ENCODE peak calls at places on chromosomes 5 and 9, in ten cellular contexts. B is AG10803, A is cardiac muscle cell, H is MCF 10A, V is uterus, W is AG09319, F is MM.1S, N is GM13977, C is A549, L is IMR-90. U is an unnamed sample.

GRCh38 chr5:6818594-6819512 is 105.6 kb downstream of the TENT4A start:
- DNase-seq in B (no peak), A (no peak), H (no peak), V (no peak), W (no peak), F (no peak), N (no peak), C (no peak), L (no peak), U (no peak)

GRCh38 chr9:127898433-127899199 is 787 bp downstream of the ST6GALNAC6 start:
- DNase-seq in B (peak), A (peak), H (peak), V (peak), W (peak), F (no peak), N (peak), C (no peak), L (peak), U (no peak)

GRCh38 chr9:113398796-113399195 is 2.3 kb downstream of the ALAD start:
- DNase-seq in B (no peak), A (peak), H (no peak), V (no peak), W (no peak), F (no peak), N (no peak), C (no peak), L (no peak), U (no peak)

GRCh38 chr5:145775893-145776444 is 59.2 kb downstream of the PRELID2 start:
- DNase-seq in B (peak), A (peak), H (peak), V (no peak), W (peak), F (no peak), N (no peak), C (peak), L (peak), U (no peak)

GRCh38 chr5:106940986-106941385 is 729.8 kb downstream of the EFNA5 start:
- DNase-seq in B (no peak), A (no peak), H (no peak), V (no peak), W (no peak), F (no peak), N (no peak), C (peak), L (no peak), U (no peak)

GRCh38 chr5:116273458-116274242 is 188.8 kb downstream of the COMMD10 start:
- DNase-seq in B (peak), A (no peak), H (no peak), V (no peak), W (no peak), F (no peak), N (peak), C (no peak), L (peak), U (no peak)

GRCh38 chr5:133681896-133682295 is 69.6 kb upstream of the FSTL4 start:
- DNase-seq in B (no peak), A (no peak), H (no peak), V (no peak), W (no peak), F (no peak), N (no peak), C (no peak), L (no peak), U (no peak)

GRCh38 chr5:76958976-76959767 is 6.3 kb downstream of the CRHBP start:
- DNase-seq in B (peak), A (peak), H (peak), V (no peak), W (no peak), F (no peak), N (no peak), C (no peak), L (peak), U (no peak)

GRCh38 chr5:33936381-33937016 is at the start of gene RXFP3:
- DNase-seq in B (peak), A (peak), H (no peak), V (no peak), W (no peak), F (no peak), N (peak), C (no peak), L (peak), U (no peak)

GRCh38 chr5:87156631-87157030 is 111.1 kb upstream of the RASA1 start:
- DNase-seq in B (no peak), A (no peak), H (peak), V (no peak), W (no peak), F (no peak), N (no peak), C (no peak), L (no peak), U (no peak)

GRCh38 chr9:98096091-98096490 is 22.9 kb downstream of the TRIM14 start:
- DNase-seq in B (no peak), A (no peak), H (no peak), V (no peak), W (no peak), F (no peak), N (no peak), C (no peak), L (no peak), U (no peak)

GRCh38 chr9:89926167-89926566 is 321.4 kb downstream of the GADD45G start:
- DNase-seq in B (no peak), A (no peak), H (no peak), V (no peak), W (no peak), F (no peak), N (no peak), C (no peak), L (no peak), U (no peak)

GRCh38 chr9:126222363-126222834 is 104.2 kb upstream of the MVB12B start:
- DNase-seq in B (no peak), A (no peak), H (no peak), V (no peak), W (no peak), F (no peak), N (no peak), C (no peak), L (no peak), U (no peak)

GRCh38 chr5:172188893-172189692 is 1.1 kb upstream of the STK10 start:
- DNase-seq in B (no peak), A (no peak), H (no peak), V (no peak), W (no peak), F (no peak), N (no peak), C (no peak), L (peak), U (peak)
- TF ChIP-seq CTCF in B (no peak), A (no peak), H (no peak), V (no peak), W (no peak), F (no peak), N (no peak), C (no peak), L (no peak), U (no peak)

GRCh38 chr9:30065888-30066287 is 2318.6 kb upstream of the ACO1 start:
- DNase-seq in B (no peak), A (no peak), H (peak), V (no peak), W (no peak), F (no peak), N (no peak), C (peak), L (no peak), U (no peak)
- TF ChIP-seq CTCF in B (no peak), A (no peak), H (peak), V (no peak), W (no peak), F (no peak), N (no peak), C (no peak), L (no peak), U (no peak)

GRCh38 chr5:57891443-57891842 is 408.8 kb upstream of the ACTBL2 start:
- DNase-seq in B (no peak), A (no peak), H (no peak), V (no peak), W (no peak), F (no peak), N (no peak), C (no peak), L (no peak), U (peak)

GRCh38 chr5:57884346-57885102 is 401.9 kb upstream of the ACTBL2 start:
- DNase-seq in B (no peak), A (no peak), H (no peak), V (no peak), W (no peak), F (no peak), N (no peak), C (no peak), L (no peak), U (no peak)

GRCh38 chr5:57889558-57889957 is 406.9 kb upstream of the ACTBL2 start:
- DNase-seq in B (peak), A (peak), H (peak), V (no peak), W (peak), F (peak), N (no peak), C (peak), L (peak), U (peak)

DNA sequence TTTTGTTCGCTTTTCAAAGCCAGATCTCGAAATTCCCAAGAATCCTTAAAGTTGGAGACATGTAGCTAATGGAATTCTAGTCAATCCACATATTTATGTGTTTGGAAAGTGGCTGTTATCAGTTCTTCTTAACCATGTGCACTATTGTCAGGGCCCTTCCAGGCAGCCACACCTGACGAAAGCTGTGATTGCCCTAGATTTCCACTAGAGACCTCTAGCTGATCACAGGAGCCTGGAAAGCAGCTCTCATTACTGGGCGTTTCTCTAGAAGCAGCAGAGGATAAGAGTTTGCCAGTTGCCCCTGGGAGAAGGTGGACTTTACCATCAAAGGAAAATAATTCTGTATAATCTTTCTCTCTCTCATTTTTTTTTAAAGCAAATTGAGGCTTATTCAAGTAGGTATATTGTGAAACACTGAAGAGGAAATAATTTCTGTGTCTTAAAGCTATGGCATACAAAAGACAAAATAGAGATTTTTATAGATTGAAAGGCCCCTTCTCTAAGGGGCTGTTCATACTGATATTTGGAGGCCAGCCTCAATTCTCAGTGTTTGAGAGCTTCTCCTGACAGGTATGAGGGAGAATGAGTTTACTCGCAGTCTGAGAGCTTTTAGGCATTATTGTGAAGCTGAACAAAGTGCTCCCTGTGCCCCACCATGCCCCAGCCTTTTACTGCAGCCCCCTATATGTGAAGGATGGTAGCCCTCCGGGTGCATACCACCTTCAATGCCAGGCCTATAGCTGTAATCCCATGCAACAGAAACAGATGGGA is 405.4 kb upstream of the ACTBL2 start:
- DNase-seq in B (peak), A (peak), H (peak), V (peak), W (peak), F (peak), N (no peak), C (peak), L (peak), U (peak)
- TF ChIP-seq CTCF in B (peak), A (peak), H (peak), V (no peak), W (peak), F (peak), N (no peak), C (peak), L (peak), U (no peak)

DNA sequence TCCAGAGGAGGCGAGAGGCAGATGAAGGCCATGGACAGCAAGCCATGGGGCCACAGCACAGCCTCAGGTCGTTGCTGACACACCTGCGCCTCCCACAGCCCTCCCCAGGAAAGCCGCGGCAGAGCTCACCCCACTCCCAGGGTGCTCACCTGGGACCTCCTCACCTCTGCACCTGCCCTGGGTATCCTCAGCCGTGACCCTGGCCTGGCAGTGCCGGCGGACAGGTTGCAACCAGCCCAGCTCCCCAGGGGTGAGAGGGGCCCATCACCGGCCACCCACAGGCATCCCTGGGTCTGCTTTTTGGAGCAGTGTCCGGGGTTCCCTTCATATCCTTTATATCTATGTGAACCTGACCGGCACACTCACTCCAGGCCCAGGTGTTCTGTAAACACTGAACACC is 30.4 kb upstream of the FCN1 start:
- DNase-seq in B (no peak), A (no peak), H (no peak), V (no peak), W (no peak), F (no peak), N (no peak), C (no peak), L (no peak), U (no peak)
- TF ChIP-seq CTCF in B (no peak), A (no peak), H (no peak), V (no peak), W (no peak), F (no peak), N (no peak), C (no peak), L (no peak), U (no peak)

GRCh38 chr9:28464817-28465216 is 891.5 kb upstream of the C9orf72 start:
- DNase-seq in B (no peak), A (no peak), H (no peak), V (no peak), W (no peak), F (no peak), N (no peak), C (no peak), L (no peak), U (no peak)
- TF ChIP-seq CTCF in B (no peak), A (no peak), H (no peak), V (no peak), W (no peak), F (no peak), N (no peak), C (no peak), L (no peak), U (no peak)

GRCh38 chr5:106587-106986 is 14.6 kb downstream of the PLEKHG4B start:
- DNase-seq in B (no peak), A (no peak), H (no peak), V (no peak), W (no peak), F (no peak), N (no peak), C (no peak), L (no peak), U (no peak)
- TF ChIP-seq CTCF in B (no peak), A (no peak), H (no peak), V (no peak), W (no peak), F (no peak), N (no peak), C (no peak), L (no peak), U (no peak)

GRCh38 chr5:177378884-177379883 is 5.0 kb upstream of the SLC34A1 start:
- DNase-seq in B (peak), A (peak), H (peak), V (no peak), W (no peak), F (no peak), N (peak), C (peak), L (peak), U (no peak)

GRCh38 chr5:177374211-177374610 is 10.0 kb upstream of the SLC34A1 start:
- DNase-seq in B (no peak), A (no peak), H (no peak), V (no peak), W (no peak), F (no peak), N (no peak), C (no peak), L (no peak), U (no peak)

GRCh38 chr5:177376107-177376506 is 8.1 kb upstream of the SLC34A1 start:
- DNase-seq in B (no peak), A (no peak), H (no peak), V (no peak), W (no peak), F (no peak), N (no peak), C (no peak), L (no peak), U (no peak)

GRCh38 chr5:177380805-177381126 is 3.5 kb upstream of the SLC34A1 start:
- DNase-seq in B (no peak), A (no peak), H (no peak), V (no peak), W (no peak), F (no peak), N (no peak), C (no peak), L (no peak), U (no peak)

DNA sequence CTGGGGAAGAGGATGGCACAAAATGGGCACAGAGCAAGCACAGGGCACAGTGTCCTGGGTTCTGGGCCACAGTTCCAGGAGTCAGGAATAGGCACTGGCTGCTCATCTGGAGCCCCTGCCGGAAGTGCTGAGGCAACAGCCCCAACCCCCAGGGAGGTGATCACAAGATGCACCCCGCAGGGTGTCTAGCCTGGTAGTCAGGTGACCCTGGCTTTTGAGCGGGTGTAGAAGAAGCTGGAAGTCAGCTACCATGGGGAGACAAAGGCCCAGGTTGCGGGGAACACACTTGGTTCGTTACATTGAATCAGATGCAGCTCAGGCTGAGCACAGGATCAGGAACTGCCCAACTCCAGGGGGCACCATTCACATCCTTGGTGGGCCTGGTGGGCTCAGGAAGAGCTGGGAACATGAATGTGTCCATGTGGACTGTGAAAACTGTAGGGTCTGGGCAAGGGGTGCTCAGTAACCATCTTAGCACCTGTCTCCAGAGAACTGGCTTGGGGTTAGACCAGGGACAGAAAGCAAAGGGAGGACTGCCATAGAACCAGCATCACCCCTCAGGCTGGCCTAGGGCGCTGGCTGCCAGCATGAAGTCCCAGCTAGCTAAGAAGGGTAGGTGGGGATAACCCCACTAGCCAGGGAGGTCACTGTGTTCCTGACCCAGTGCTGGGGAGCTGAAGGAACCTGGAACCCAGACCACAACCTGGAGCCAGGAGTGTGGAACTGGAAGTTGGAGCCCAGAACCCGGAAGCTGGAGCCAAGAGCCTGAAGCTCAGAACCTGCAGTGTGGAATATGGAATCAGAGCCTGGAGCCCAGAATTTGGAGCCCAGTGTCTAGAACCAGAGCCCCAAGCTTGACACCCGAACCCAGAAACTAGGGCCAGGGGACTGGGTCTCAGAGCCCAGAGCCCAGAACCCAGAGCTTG is 6.1 kb upstream of the SLC34A1 start:
- DNase-seq in B (no peak), A (no peak), H (no peak), V (no peak), W (no peak), F (no peak), N (no peak), C (no peak), L (no peak), U (no peak)
- TF ChIP-seq CTCF in B (no peak), A (no peak), H (no peak), V (no peak), W (no peak), F (no peak), N (no peak), C (no peak), L (no peak), U (no peak)

DNA sequence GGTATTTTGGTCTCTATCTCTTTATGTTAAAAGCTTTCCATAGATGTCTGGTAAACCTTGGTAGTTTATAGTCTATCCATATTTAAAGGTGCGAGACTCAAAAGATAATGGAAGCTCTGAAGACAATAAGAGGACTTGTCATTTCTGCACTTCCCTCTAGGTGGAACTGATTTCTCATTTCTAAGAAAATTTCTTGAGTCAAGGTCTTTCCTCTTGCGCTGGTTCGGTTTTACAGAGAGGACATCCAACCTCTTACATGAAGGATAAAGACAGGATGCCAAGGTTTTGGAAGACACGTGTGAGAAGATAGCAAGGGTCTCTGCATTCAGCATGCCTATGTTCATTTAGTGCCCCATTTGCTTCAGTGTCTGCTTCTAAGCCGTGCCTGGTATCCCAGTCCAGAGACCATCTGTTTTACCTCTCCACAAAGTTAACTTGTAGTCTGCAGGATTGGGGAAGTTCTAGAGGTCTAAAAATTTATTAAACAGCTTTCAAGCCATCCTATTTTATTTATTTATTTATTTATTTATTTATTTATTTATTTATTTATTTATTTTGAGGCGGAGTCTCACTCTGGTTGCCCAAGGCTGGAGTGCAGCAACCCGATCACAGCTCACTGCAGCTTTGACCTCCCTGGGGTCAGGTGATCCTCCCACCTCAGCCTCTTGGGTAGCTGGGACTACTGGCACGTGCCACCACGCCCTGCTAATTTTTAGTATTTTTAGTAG is 41.6 kb downstream of the KIAA1191 start:
- DNase-seq in B (peak), A (peak), H (peak), V (no peak), W (no peak), F (peak), N (no peak), C (peak), L (peak), U (no peak)
- TF ChIP-seq CTCF in B (peak), A (peak), H (peak), V (no peak), W (no peak), F (no peak), N (no peak), C (peak), L (no peak), U (no peak)

GRCh38 chr9:129033216-129033615 is 3.2 kb upstream of the MIGA2 start:
- DNase-seq in B (no peak), A (no peak), H (no peak), V (no peak), W (no peak), F (no peak), N (no peak), C (no peak), L (no peak), U (no peak)

GRCh38 chr9:129036923-129037766 is 719 bp downstream of the MIGA2 start:
- DNase-seq in B (no peak), A (no peak), H (no peak), V (no peak), W (no peak), F (no peak), N (no peak), C (no peak), L (no peak), U (no peak)

GRCh38 chr9:129037767-129038098 is 1.3 kb downstream of the MIGA2 start:
- DNase-seq in B (no peak), A (peak), H (no peak), V (no peak), W (no peak), F (no peak), N (no peak), C (no peak), L (peak), U (no peak)

GRCh38 chr9:129038109-129038852 is 1.9 kb downstream of the MIGA2 start:
- DNase-seq in B (no peak), A (peak), H (no peak), V (no peak), W (no peak), F (no peak), N (no peak), C (no peak), L (no peak), U (no peak)

GRCh38 chr9:129036241-129036922 is at the start of gene MIGA2:
- DNase-seq in B (peak), A (peak), H (peak), V (peak), W (peak), F (peak), N (peak), C (peak), L (peak), U (peak)
- TF ChIP-seq CTCF in B (no peak), A (no peak), H (no peak), V (no peak), W (no peak), F (no peak), N (no peak), C (no peak), L (no peak), U (no peak)